ENCODE peak calls at places on chromosomes 7 and 10, in four cellular contexts. I is spleen, M is sigmoid colon, P is transverse colon. K is an unnamed sample.

GRCh38 chr7:30470163-30470770 is 8.3 kb downstream of the NOD1 start:
- DNase-seq in I (no peak), M (peak), P (no peak), K (no peak)

GRCh38 chr10:91311601-91312000 is 91.1 kb downstream of the PCGF5 start:
- DNase-seq in I (no peak), M (no peak), P (no peak), K (no peak)

GRCh38 chr10:111455776-111456426 is 379.1 kb downstream of the ADRA2A start:
- DNase-seq in I (no peak), M (no peak), P (no peak), K (no peak)

GRCh38 chr10:86167101-86167761 is 199.4 kb downstream of the GRID1 start:
- DNase-seq in I (peak), M (peak), P (no peak), K (no peak)

GRCh38 chr7:50400114-50400513 is 50.0 kb downstream of the FIGNL1 start:
- DNase-seq in I (no peak), M (no peak), P (no peak), K (no peak)

GRCh38 chr7:36684951-36685350 is 39.3 kb downstream of the AOAH start:
- DNase-seq in I (no peak), M (no peak), P (no peak), K (no peak)

GRCh38 chr10:57338823-57339558 is 928.7 kb downstream of the IPMK start:
- DNase-seq in I (no peak), M (no peak), P (no peak), K (peak)

GRCh38 chr7:151167197-151167911 is at the start of gene GBX1:
- DNase-seq in I (no peak), M (no peak), P (no peak), K (no peak)

GRCh38 chr7:28389504-28390385 is 22.6 kb upstream of the CREB5 start:
- DNase-seq in I (no peak), M (no peak), P (no peak), K (peak)

GRCh38 chr7:151008511-151009323 is 15.6 kb downstream of the ATG9B start:
- DNase-seq in I (peak), M (no peak), P (peak), K (no peak)

GRCh38 chr10:117788911-117789310 is 246.4 kb downstream of the EMX2 start:
- DNase-seq in I (no peak), M (no peak), P (no peak), K (no peak)

GRCh38 chr7:128106840-128107239 is 75.6 kb upstream of the LRRC4 start:
- DNase-seq in I (peak), M (peak), P (no peak), K (no peak)

GRCh38 chr10:77051837-77052236 is 585.8 kb downstream of the KCNMA1 start:
- DNase-seq in I (no peak), M (no peak), P (no peak), K (no peak)

GRCh38 chr7:101164071-101164840 is 1.1 kb downstream of the VGF start:
- DNase-seq in I (peak), M (no peak), P (no peak), K (no peak)

GRCh38 chr7:6576024-6576866 is 1.0 kb upstream of the ZDHHC4 start:
- DNase-seq in I (peak), M (no peak), P (no peak), K (no peak)

GRCh38 chr7:15580604-15581351 is 19.0 kb upstream of the AGMO start:
- DNase-seq in I (no peak), M (no peak), P (no peak), K (no peak)

GRCh38 chr10:132921086-132921485 is 21.3 kb downstream of the CFAP46 start:
- DNase-seq in I (peak), M (no peak), P (no peak), K (no peak)

GRCh38 chr10:1737222-1738061 is at the start of gene ADARB2:
- DNase-seq in I (no peak), M (no peak), P (no peak), K (peak)

GRCh38 chr7:48108959-48109847 is 20.1 kb downstream of the UPP1 start:
- DNase-seq in I (peak), M (no peak), P (no peak), K (no peak)

GRCh38 chr10:78349165-78349516 is 315.5 kb downstream of the RPS24 start:
- DNase-seq in I (peak), M (peak), P (no peak), K (no peak)

GRCh38 chr7:10106609-10107008 is 867.1 kb upstream of the PHF14 start:
- DNase-seq in I (no peak), M (no peak), P (no peak), K (no peak)

GRCh38 chr7:40436761-40437160 is 302.0 kb downstream of the SUGCT start:
- DNase-seq in I (no peak), M (no peak), P (no peak), K (no peak)

GRCh38 chr7:38321515-38321944 is 48.1 kb upstream of the TARP start:
- DNase-seq in I (no peak), M (no peak), P (no peak), K (no peak)

GRCh38 chr10:70534281-70534680 is 55.7 kb downstream of the PALD1 start:
- DNase-seq in I (no peak), M (no peak), P (no peak), K (no peak)

GRCh38 chr10:69803809-69804208 is 2.1 kb downstream of the COL13A1 start:
- DNase-seq in I (peak), M (no peak), P (no peak), K (no peak)

GRCh38 chr10:121454776-121455175 is 143.5 kb downstream of the FGFR2 start:
- DNase-seq in I (no peak), M (no peak), P (no peak), K (no peak)

GRCh38 chr7:22202141-22202540 is 154.8 kb downstream of the RAPGEF5 start:
- DNase-seq in I (no peak), M (no peak), P (peak), K (no peak)

GRCh38 chr7:129169171-129169643 is 19.2 kb upstream of the SMO start:
- DNase-seq in I (peak), M (peak), P (peak), K (peak)

GRCh38 chr7:44964384-44964830 is 14.4 kb downstream of the MYO1G start:
- DNase-seq in I (no peak), M (no peak), P (no peak), K (no peak)

GRCh38 chr7:78620931-78621330 is 822.4 kb downstream of the PHTF2 start:
- DNase-seq in I (no peak), M (no peak), P (no peak), K (no peak)

GRCh38 chr7:112723416-112723815 is 66.8 kb downstream of the TMEM168 start:
- DNase-seq in I (no peak), M (no peak), P (no peak), K (no peak)

GRCh38 chr7:103867874-103868273 is 121.6 kb downstream of the RELN start:
- DNase-seq in I (no peak), M (no peak), P (no peak), K (no peak)

DNA sequence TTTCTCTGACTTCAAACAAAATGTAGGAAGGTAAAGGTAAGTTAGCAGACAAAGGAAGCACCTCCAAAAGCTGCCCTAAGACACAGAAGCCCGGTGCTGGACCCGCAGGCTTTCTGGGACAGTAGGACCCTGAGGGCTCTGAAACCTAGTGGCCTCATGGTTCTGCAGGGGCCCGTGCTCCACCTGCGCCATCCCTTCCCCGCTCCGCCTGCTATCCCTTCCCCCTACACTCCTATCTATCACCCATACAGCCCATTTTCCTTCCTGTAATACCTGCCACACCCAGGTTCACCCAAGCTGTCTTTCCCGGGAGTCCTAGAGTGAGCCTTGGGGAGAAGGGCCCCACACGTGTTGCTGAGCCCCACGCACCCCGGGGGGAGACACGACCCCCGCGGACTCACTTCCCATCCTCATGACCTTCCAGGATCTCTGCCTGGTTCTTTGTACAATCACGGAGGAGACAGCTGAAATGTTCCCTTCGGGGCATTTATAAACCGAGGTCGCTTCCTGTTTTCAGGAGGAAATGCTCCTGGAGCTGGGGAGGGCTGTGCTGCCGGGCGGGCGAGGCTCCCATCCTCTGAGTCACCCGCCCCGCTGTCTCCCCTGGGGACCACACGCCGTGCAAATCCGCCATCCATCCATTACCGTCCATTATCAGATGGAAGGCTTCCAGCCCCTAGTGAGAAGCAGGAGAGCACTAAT is 251.7 kb upstream of the PITRM1 start:
- DNase-seq in I (no peak), M (no peak), P (no peak), K (no peak)
- TF ChIP-seq POLR2AphosphoS5 in I (peak), M (no peak), P (no peak), K (no peak)

DNA sequence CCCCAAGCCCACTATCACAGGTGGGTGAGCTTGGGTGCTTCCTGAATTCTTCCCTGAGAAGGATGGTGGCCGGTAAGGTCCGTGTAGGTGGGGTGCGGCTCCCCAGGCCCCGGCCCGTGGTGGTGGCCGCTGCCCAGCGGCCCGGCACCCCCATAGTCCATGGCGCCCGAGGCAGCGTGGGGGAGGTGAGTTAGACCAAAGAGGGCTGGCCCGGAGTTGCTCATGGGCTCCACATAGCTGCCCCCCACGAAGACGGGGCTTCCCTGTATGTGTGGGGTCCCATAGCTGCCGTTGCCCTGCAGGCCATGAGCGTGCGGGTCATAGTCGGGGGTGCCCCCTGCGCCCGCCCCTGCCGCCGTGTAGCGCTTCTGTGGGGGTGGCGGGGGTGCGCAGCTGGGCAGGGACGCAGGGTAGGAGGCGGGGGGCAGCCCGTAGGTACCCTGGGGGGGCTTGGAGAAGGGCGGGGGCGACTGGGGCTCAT is 5.5 kb upstream of the HOXA2 start:
- DNase-seq in I (no peak), M (peak), P (no peak), K (no peak)
- TF ChIP-seq POLR2A in I (no peak), M (no peak), P (no peak), K (no peak)

GRCh38 chr10:87843714-87844113 is 19.6 kb downstream of the KLLN start:
- DNase-seq in I (no peak), M (no peak), P (no peak), K (no peak)
- TF ChIP-seq POLR2AphosphoS5 in I (no peak), M (no peak), P (no peak), K (no peak)

GRCh38 chr10:130642926-130643325 is 506.7 kb downstream of the GLRX3 start:
- DNase-seq in I (no peak), M (no peak), P (no peak), K (no peak)

GRCh38 chr10:130652964-130653578 is 516.9 kb downstream of the GLRX3 start:
- DNase-seq in I (no peak), M (no peak), P (no peak), K (no peak)

GRCh38 chr10:130652544-130652943 is 516.4 kb downstream of the GLRX3 start:
- DNase-seq in I (no peak), M (no peak), P (no peak), K (no peak)

GRCh38 chr10:130648807-130649206 is 512.6 kb downstream of the GLRX3 start:
- DNase-seq in I (no peak), M (no peak), P (no peak), K (no peak)

GRCh38 chr10:130647341-130647740 is 511.1 kb downstream of the GLRX3 start:
- DNase-seq in I (no peak), M (no peak), P (no peak), K (no peak)
- TF ChIP-seq POLR2A in I (no peak), M (no peak), P (no peak), K (no peak)